ENCODE peak calls at places on chromosomes 2 and 18, in eight cellular contexts. X is OCI-LY7, Y is upper lobe of right lung, R is GM20000, A is endothelial cell, C is stomach, F is right lobe of liver, V is fibroblast of pulmonary artery. T is an unnamed sample.

GRCh38 chr2:182980115-182980514 is 58.1 kb downstream of the NCKAP1 start:
- DNase-seq in X (peak), R (peak), Y (no peak), V (peak), A (no peak), F (no peak), C (no peak), T (peak)

GRCh38 chr18:22253676-22254075 is 84.3 kb downstream of the GATA6 start:
- DNase-seq in R (no peak), V (peak), A (peak), X (no peak), C (no peak), F (peak), Y (no peak), T (no peak)

GRCh38 chr2:8119782-8120551 is 561.9 kb upstream of the ID2 start:
- DNase-seq in V (peak), F (no peak), C (no peak), A (no peak), X (no peak), R (peak), Y (no peak), T (peak)

GRCh38 chr2:226885769-226886435 is 50.0 kb downstream of the RHBDD1 start:
- DNase-seq in X (no peak), C (no peak), A (no peak), R (no peak), Y (no peak), V (no peak), F (no peak), T (no peak)

GRCh38 chr2:236742936-236743622 is 173.5 kb downstream of the ACKR3 start:
- DNase-seq in V (peak), F (no peak), X (no peak), A (no peak), Y (no peak), R (no peak), C (no peak), T (no peak)

GRCh38 chr2:45013229-45014015 is 4.2 kb upstream of the SIX2 start:
- DNase-seq in X (no peak), F (no peak), Y (no peak), A (peak), R (no peak), V (peak), C (no peak), T (no peak)

GRCh38 chr2:54672587-54673456 is 50.6 kb upstream of the EML6 start:
- DNase-seq in A (no peak), C (no peak), Y (no peak), X (peak), V (no peak), F (no peak), R (peak), T (no peak)

GRCh38 chr2:127143851-127144782 is 37.2 kb upstream of the BIN1 start:
- DNase-seq in R (no peak), X (no peak), C (no peak), Y (no peak), A (no peak), V (peak), F (no peak), T (peak)

GRCh38 chr2:113979172-113980128 is 89.6 kb downstream of the ACTR3 start:
- DNase-seq in Y (no peak), F (no peak), X (peak), V (no peak), A (peak), R (peak), C (no peak), T (no peak)

GRCh38 chr18:64659186-64659585 is 510.3 kb upstream of the LINC00305 start:
- DNase-seq in V (no peak), F (no peak), A (no peak), R (no peak), X (peak), C (no peak), Y (no peak), T (no peak)

GRCh38 chr2:70084973-70085710 is 2.1 kb upstream of the PCBP1 start:
- DNase-seq in C (peak), Y (no peak), X (peak), F (peak), A (no peak), V (no peak), R (peak), T (no peak)

GRCh38 chr2:85792783-85793441 is 39.1 kb downstream of the ATOH8 start:
- DNase-seq in V (peak), X (no peak), Y (peak), C (no peak), A (no peak), R (no peak), F (no peak), T (no peak)

GRCh38 chr2:241620419-241620769 is 16.6 kb downstream of the THAP4 start:
- DNase-seq in A (no peak), V (no peak), X (no peak), C (no peak), Y (no peak), R (no peak), F (no peak), T (no peak)

GRCh38 chr2:233982421-233983121 is 65.4 kb downstream of the TRPM8 start:
- DNase-seq in C (no peak), R (no peak), Y (no peak), X (no peak), F (no peak), A (no peak), V (peak), T (peak)

GRCh38 chr2:12436483-12436882 is 280.3 kb upstream of the TRIB2 start:
- DNase-seq in R (no peak), F (no peak), C (no peak), A (no peak), X (no peak), V (no peak), Y (no peak), T (no peak)

GRCh38 chr18:38453880-38454279 is 888.3 kb upstream of the CELF4 start:
- DNase-seq in A (no peak), C (no peak), F (no peak), R (no peak), V (no peak), Y (no peak), X (no peak), T (no peak)

GRCh38 chr18:10205136-10205535 is 249.3 kb upstream of the APCDD1 start:
- DNase-seq in C (peak), A (no peak), V (no peak), X (no peak), Y (peak), R (no peak), F (no peak), T (no peak)

GRCh38 chr18:67281746-67282145 is 234.8 kb downstream of the DSEL start:
- DNase-seq in C (no peak), Y (no peak), X (no peak), F (no peak), R (no peak), V (no peak), A (no peak), T (no peak)

GRCh38 chr2:187009483-187010239 is 160.7 kb upstream of the ZSWIM2 start:
- DNase-seq in R (no peak), X (no peak), F (no peak), A (no peak), V (no peak), Y (no peak), C (no peak), T (no peak)

GRCh38 chr18:34696681-34697080 is 13.4 kb upstream of the DTNA start:
- DNase-seq in A (no peak), V (no peak), C (no peak), X (no peak), F (no peak), R (no peak), Y (no peak), T (no peak)

GRCh38 chr2:129248183-129248582 is 731.3 kb upstream of the RAB6C start:
- DNase-seq in C (peak), R (no peak), X (no peak), Y (no peak), F (no peak), A (no peak), V (peak), T (no peak)

GRCh38 chr2:216696751-216697560 is 1.6 kb upstream of the IGFBP5 start:
- DNase-seq in A (no peak), V (peak), Y (no peak), R (no peak), X (peak), C (no peak), F (no peak), T (no peak)

GRCh38 chr2:18410543-18410942 is 149.9 kb downstream of the RDH14 start:
- DNase-seq in R (no peak), Y (no peak), C (no peak), A (no peak), F (no peak), X (no peak), V (no peak), T (no peak)

GRCh38 chr18:48022531-48023330 is 92.3 kb upstream of the SMAD2 start:
- DNase-seq in A (peak), F (no peak), R (peak), V (peak), C (no peak), X (peak), Y (no peak), T (no peak)

GRCh38 chr18:41465386-41465785 is 489.6 kb upstream of the PIK3C3 start:
- DNase-seq in V (no peak), C (no peak), X (no peak), Y (no peak), F (no peak), R (no peak), A (no peak), T (no peak)

GRCh38 chr2:223121317-223121716 is 69.3 kb downstream of the KCNE4 start:
- DNase-seq in Y (no peak), C (no peak), V (no peak), X (no peak), F (no peak), A (no peak), R (no peak), T (no peak)

GRCh38 chr2:159591221-159591620 is 25.1 kb downstream of the BAZ2B start:
- DNase-seq in X (no peak), Y (no peak), F (no peak), R (no peak), A (no peak), V (no peak), C (no peak), T (no peak)

GRCh38 chr2:217950401-217950871 is 52.4 kb downstream of the TNS1 start:
- DNase-seq in Y (peak), C (peak), V (no peak), F (no peak), R (no peak), X (no peak), A (no peak), T (no peak)

GRCh38 chr2:42743667-42744005 is 20.3 kb downstream of the OXER1 start:
- DNase-seq in F (no peak), V (no peak), A (no peak), X (no peak), C (no peak), Y (no peak), R (no peak), T (no peak)

GRCh38 chr2:68925298-68925885 is 27.3 kb downstream of the GKN2 start:
- DNase-seq in A (peak), F (no peak), C (peak), V (peak), R (peak), Y (no peak), X (peak), T (no peak)

DNA sequence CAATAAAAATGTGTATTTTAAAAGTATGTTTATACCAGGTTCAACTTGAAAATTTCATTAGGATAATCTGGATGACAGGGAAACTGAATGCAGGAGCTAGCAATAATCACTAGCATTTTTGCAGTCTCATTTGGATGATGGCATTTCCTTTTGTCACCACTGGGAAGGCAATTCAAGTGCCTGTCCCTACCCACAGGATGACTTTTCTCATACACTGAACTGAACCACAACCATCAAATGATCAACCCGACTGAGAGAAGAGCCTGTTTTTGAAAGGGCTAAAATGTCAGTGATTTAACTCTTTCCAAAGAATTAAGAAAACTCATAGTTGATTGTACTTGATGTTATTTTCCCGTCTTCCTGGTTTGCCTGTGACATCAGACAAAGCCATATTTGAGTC is 115.0 kb downstream of the FAM124B start:
- DNase-seq in R (no peak), F (no peak), X (no peak), V (no peak), Y (no peak), C (no peak), A (no peak), T (no peak)
- TF ChIP-seq CTCF in R (no peak), F (no peak), X (peak), V (no peak), Y (no peak), C (no peak), A (peak), T (no peak)

DNA sequence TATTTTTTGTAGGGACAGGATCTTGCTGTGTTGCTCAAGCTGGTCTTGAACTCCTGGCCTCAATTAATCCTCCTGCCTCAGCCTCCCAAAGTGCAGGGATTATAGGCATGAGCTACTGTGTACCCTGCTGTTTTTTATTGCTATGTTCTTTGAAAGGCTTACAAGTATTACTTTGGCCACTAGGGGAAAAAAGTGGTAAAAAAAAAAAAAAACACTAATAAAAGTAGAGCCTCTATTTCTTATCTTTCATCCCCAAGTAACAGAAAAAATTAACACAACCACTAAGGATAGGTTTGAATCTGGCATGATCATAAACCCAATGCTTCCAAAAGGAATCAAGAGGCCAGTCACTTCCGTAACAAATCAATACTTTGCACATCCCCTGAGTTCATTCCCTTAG is 11.6 kb downstream of the NOL10 start:
- DNase-seq in X (no peak), R (no peak), V (no peak), Y (no peak), A (no peak), F (no peak), C (no peak), T (no peak)
- TF ChIP-seq CTCF in X (peak), R (no peak), V (peak), Y (no peak), A (peak), F (peak), C (no peak), T (peak)

GRCh38 chr2:73176205-73176880 is 26.0 kb upstream of the NOTO start:
- DNase-seq in A (no peak), X (no peak), C (peak), V (peak), F (peak), Y (no peak), R (peak), T (no peak)
- TF ChIP-seq CTCF in A (no peak), X (no peak), C (no peak), V (no peak), F (no peak), Y (no peak), R (no peak), T (no peak)

DNA sequence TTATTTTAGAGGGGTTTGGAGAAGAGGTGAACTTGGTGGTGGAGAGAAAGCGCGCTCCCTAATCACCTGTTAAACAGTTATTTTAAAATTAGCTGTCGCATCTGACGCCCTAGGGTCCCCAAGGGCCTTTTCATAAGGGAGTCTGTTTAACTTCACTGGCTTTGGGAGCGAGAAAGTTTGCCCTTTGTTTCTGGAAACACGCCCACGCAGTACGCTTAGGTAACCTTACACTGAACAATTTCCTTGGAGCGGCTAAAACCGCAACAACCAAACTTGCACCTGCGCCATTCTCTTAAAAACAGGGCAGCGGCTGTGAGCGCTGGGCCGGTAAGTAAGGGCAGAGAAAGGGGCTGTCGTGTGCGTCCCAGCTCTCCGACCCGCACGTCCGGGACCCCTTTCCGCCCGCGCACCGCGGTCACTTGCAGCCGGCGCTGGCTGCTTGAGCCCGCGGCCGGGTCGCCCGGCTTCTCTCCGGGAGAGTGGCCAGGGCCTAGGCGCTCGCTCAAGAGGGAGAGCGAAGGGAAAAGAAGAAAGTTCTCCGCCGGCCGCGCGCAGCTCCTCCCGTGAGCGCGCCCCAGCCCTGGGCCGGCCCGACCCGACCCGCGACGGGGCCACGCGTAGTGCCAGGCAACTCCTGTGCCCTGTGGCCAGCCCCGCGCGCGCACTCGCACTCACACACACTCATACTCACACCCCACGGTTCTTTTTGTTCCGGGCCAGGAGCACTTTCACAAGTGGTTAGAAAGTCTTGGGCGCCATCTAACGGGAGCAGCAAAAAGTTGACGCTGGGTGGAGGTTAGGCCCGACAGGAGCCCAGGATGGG is 19.2 kb downstream of the POU3F3 start:
- DNase-seq in X (peak), C (peak), V (peak), F (peak), R (peak), Y (peak), A (peak), T (no peak)
- TF ChIP-seq CTCF in X (peak), C (peak), V (peak), F (peak), R (peak), Y (peak), A (peak), T (peak)